ENCODE peak calls at places on chromosomes 6 and 20, in nine cellular contexts. One of them, this sample, is unnamed.

GRCh38 chr20:5691918-5692618 is 58.1 kb upstream of the SHLD1 start:
- DNase-seq in PC-3: no peak
- DNase-seq in SJSA1: no peak
- DNase-seq in testis: no peak
- DNase-seq in GM23248: no peak
- DNase-seq in PC-9: no peak
- DNase-seq in brain microvascular endothelial cell: no peak
- DNase-seq in upper lobe of right lung: no peak
- DNase-seq in tibial nerve: no peak
- DNase-seq in this sample: no peak

GRCh38 chr20:55069951-55070350 is 594.6 kb downstream of the DOK5 start:
- DNase-seq in PC-3: no peak
- DNase-seq in SJSA1: no peak
- DNase-seq in testis: no peak
- DNase-seq in GM23248: no peak
- DNase-seq in PC-9: no peak
- DNase-seq in brain microvascular endothelial cell: no peak
- DNase-seq in upper lobe of right lung: no peak
- DNase-seq in tibial nerve: no peak
- DNase-seq in this sample: no peak

GRCh38 chr6:111725446-111726112 is 119.9 kb upstream of the TRAF3IP2 start:
- DNase-seq in PC-3: no peak
- DNase-seq in SJSA1: no peak
- DNase-seq in testis: no peak
- DNase-seq in GM23248: peak
- DNase-seq in PC-9: no peak
- DNase-seq in brain microvascular endothelial cell: no peak
- DNase-seq in upper lobe of right lung: no peak
- DNase-seq in tibial nerve: no peak
- DNase-seq in this sample: no peak

GRCh38 chr6:140661691-140662090 is 1287.2 kb upstream of the CITED2 start:
- DNase-seq in PC-3: no peak
- DNase-seq in SJSA1: peak
- DNase-seq in testis: no peak
- DNase-seq in GM23248: peak
- DNase-seq in PC-9: no peak
- DNase-seq in brain microvascular endothelial cell: no peak
- DNase-seq in upper lobe of right lung: no peak
- DNase-seq in tibial nerve: no peak
- DNase-seq in this sample: no peak

GRCh38 chr6:101393291-101394251 is at the start of gene GRIK2:
- DNase-seq in PC-3: peak
- DNase-seq in SJSA1: peak
- DNase-seq in testis: peak
- DNase-seq in GM23248: peak
- DNase-seq in PC-9: no peak
- DNase-seq in brain microvascular endothelial cell: peak
- DNase-seq in upper lobe of right lung: peak
- DNase-seq in tibial nerve: no peak
- DNase-seq in this sample: peak

GRCh38 chr6:149473080-149474052 is 11.4 kb downstream of the ZC3H12D start:
- DNase-seq in PC-3: no peak
- DNase-seq in SJSA1: no peak
- DNase-seq in testis: peak
- DNase-seq in GM23248: no peak
- DNase-seq in PC-9: peak
- DNase-seq in brain microvascular endothelial cell: no peak
- DNase-seq in upper lobe of right lung: no peak
- DNase-seq in tibial nerve: no peak
- DNase-seq in this sample: no peak

GRCh38 chr6:147285087-147285855 is 81.1 kb downstream of the STXBP5 start:
- DNase-seq in PC-3: peak
- DNase-seq in SJSA1: peak
- DNase-seq in testis: no peak
- DNase-seq in GM23248: peak
- DNase-seq in PC-9: no peak
- DNase-seq in brain microvascular endothelial cell: no peak
- DNase-seq in upper lobe of right lung: no peak
- DNase-seq in tibial nerve: no peak
- DNase-seq in this sample: no peak

GRCh38 chr6:22253955-22254655 is 42.7 kb downstream of the PRL start:
- DNase-seq in PC-3: no peak
- DNase-seq in SJSA1: no peak
- DNase-seq in testis: no peak
- DNase-seq in GM23248: no peak
- DNase-seq in PC-9: no peak
- DNase-seq in brain microvascular endothelial cell: no peak
- DNase-seq in upper lobe of right lung: no peak
- DNase-seq in tibial nerve: no peak
- DNase-seq in this sample: no peak

GRCh38 chr6:44045672-44046015 is 81.6 kb downstream of the MRPL14 start:
- DNase-seq in PC-3: no peak
- DNase-seq in SJSA1: no peak
- DNase-seq in testis: no peak
- DNase-seq in GM23248: no peak
- DNase-seq in PC-9: no peak
- DNase-seq in brain microvascular endothelial cell: no peak
- DNase-seq in upper lobe of right lung: no peak
- DNase-seq in tibial nerve: no peak
- DNase-seq in this sample: no peak

GRCh38 chr20:17794400-17794799 is 94.6 kb downstream of the BANF2 start:
- DNase-seq in PC-3: no peak
- DNase-seq in SJSA1: no peak
- DNase-seq in testis: no peak
- DNase-seq in GM23248: no peak
- DNase-seq in PC-9: no peak
- DNase-seq in brain microvascular endothelial cell: no peak
- DNase-seq in upper lobe of right lung: no peak
- DNase-seq in tibial nerve: no peak
- DNase-seq in this sample: peak

GRCh38 chr6:63615590-63615989 is 20.0 kb upstream of the PHF3 start:
- DNase-seq in PC-3: no peak
- DNase-seq in SJSA1: no peak
- DNase-seq in testis: no peak
- DNase-seq in GM23248: peak
- DNase-seq in PC-9: no peak
- DNase-seq in brain microvascular endothelial cell: no peak
- DNase-seq in upper lobe of right lung: no peak
- DNase-seq in tibial nerve: no peak
- DNase-seq in this sample: no peak

GRCh38 chr6:67630146-67630545 is 1004.9 kb upstream of the ADGRB3 start:
- DNase-seq in PC-3: peak
- DNase-seq in SJSA1: no peak
- DNase-seq in testis: no peak
- DNase-seq in GM23248: peak
- DNase-seq in PC-9: no peak
- DNase-seq in brain microvascular endothelial cell: peak
- DNase-seq in upper lobe of right lung: no peak
- DNase-seq in tibial nerve: no peak
- DNase-seq in this sample: no peak

GRCh38 chr6:87914637-87915395 is 132.8 kb upstream of the SPACA1 start:
- DNase-seq in PC-3: peak
- DNase-seq in SJSA1: no peak
- DNase-seq in testis: no peak
- DNase-seq in GM23248: peak
- DNase-seq in PC-9: no peak
- DNase-seq in brain microvascular endothelial cell: peak
- DNase-seq in upper lobe of right lung: no peak
- DNase-seq in tibial nerve: no peak
- DNase-seq in this sample: no peak

GRCh38 chr20:25033250-25033940 is 24.5 kb downstream of the ACSS1 start:
- DNase-seq in PC-3: no peak
- DNase-seq in SJSA1: no peak
- DNase-seq in testis: no peak
- DNase-seq in GM23248: no peak
- DNase-seq in PC-9: no peak
- DNase-seq in brain microvascular endothelial cell: no peak
- DNase-seq in upper lobe of right lung: no peak
- DNase-seq in tibial nerve: no peak
- DNase-seq in this sample: no peak

GRCh38 chr6:140846518-140847277 is 1286.0 kb upstream of the GJE1 start:
- DNase-seq in PC-3: peak
- DNase-seq in SJSA1: no peak
- DNase-seq in testis: no peak
- DNase-seq in GM23248: peak
- DNase-seq in PC-9: no peak
- DNase-seq in brain microvascular endothelial cell: no peak
- DNase-seq in upper lobe of right lung: no peak
- DNase-seq in tibial nerve: no peak
- DNase-seq in this sample: no peak

GRCh38 chr6:30979076-30979475 is 4.4 kb upstream of the MUC21 start:
- DNase-seq in PC-3: no peak
- DNase-seq in SJSA1: no peak
- DNase-seq in testis: no peak
- DNase-seq in GM23248: no peak
- DNase-seq in PC-9: no peak
- DNase-seq in brain microvascular endothelial cell: no peak
- DNase-seq in upper lobe of right lung: no peak
- DNase-seq in tibial nerve: no peak
- DNase-seq in this sample: no peak

GRCh38 chr6:38215225-38215624 is 395.7 kb downstream of the ZFAND3 start:
- DNase-seq in PC-3: no peak
- DNase-seq in SJSA1: no peak
- DNase-seq in testis: no peak
- DNase-seq in GM23248: peak
- DNase-seq in PC-9: no peak
- DNase-seq in brain microvascular endothelial cell: no peak
- DNase-seq in upper lobe of right lung: no peak
- DNase-seq in tibial nerve: no peak
- DNase-seq in this sample: no peak
- H3K27ac ChIP-seq in PC-3: no peak
- H3K27ac ChIP-seq in SJSA1: no peak
- H3K27ac ChIP-seq in testis: no peak
- H3K27ac ChIP-seq in GM23248: no peak
- H3K27ac ChIP-seq in PC-9: no peak
- H3K27ac ChIP-seq in brain microvascular endothelial cell: no peak
- H3K27ac ChIP-seq in upper lobe of right lung: no peak
- H3K27ac ChIP-seq in tibial nerve: no peak
- H3K27ac ChIP-seq in this sample: peak

DNA sequence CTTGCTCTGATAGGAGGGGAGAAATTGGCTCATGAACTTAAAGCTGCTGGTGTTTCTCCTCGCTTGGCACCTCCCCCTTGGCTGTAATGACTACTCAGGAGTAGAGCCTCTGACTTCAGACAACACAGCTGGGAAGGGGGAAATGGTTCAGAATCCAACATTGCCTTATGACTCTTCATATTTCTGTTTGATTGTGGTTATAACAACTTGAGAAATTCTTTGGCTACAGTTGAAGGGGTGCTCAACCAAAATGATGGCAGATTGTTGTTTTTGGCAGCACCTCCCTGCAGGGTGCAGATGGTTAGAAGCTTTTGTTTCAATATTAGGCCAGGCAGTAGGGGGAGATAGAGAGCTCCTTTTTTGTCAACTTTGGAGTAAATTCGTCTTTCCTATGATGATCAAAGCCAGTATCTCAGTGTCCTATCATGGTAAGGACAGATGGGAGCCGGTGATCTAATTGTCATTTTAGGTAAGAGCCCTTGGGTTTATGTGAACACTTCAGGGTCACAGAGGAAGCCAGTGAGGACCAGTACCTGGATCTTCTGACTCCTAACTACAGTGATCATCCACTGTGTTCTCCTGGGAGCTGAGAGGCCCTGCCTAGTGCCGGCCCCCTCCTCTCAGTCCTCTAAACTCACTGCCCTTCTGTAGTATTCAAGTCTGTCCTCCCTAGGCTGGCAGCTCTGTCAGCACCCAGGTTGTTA is 39.9 kb downstream of the RPRD1B start:
- DNase-seq in PC-3: peak
- DNase-seq in SJSA1: peak
- DNase-seq in testis: peak
- DNase-seq in GM23248: peak
- DNase-seq in PC-9: peak
- DNase-seq in brain microvascular endothelial cell: peak
- DNase-seq in upper lobe of right lung: no peak
- DNase-seq in tibial nerve: peak
- DNase-seq in this sample: no peak
- H3K27ac ChIP-seq in PC-3: peak
- H3K27ac ChIP-seq in SJSA1: no peak
- H3K27ac ChIP-seq in testis: no peak
- H3K27ac ChIP-seq in GM23248: peak
- H3K27ac ChIP-seq in PC-9: peak
- H3K27ac ChIP-seq in brain microvascular endothelial cell: peak
- H3K27ac ChIP-seq in upper lobe of right lung: peak
- H3K27ac ChIP-seq in tibial nerve: peak
- H3K27ac ChIP-seq in this sample: no peak

GRCh38 chr6:3732345-3733141 is 19.0 kb downstream of the PXDC1 start:
- DNase-seq in PC-3: peak
- DNase-seq in SJSA1: peak
- DNase-seq in testis: peak
- DNase-seq in GM23248: peak
- DNase-seq in PC-9: peak
- DNase-seq in brain microvascular endothelial cell: peak
- DNase-seq in upper lobe of right lung: peak
- DNase-seq in tibial nerve: peak
- DNase-seq in this sample: peak
- H3K27ac ChIP-seq in PC-3: peak
- H3K27ac ChIP-seq in SJSA1: no peak
- H3K27ac ChIP-seq in testis: no peak
- H3K27ac ChIP-seq in GM23248: peak
- H3K27ac ChIP-seq in PC-9: no peak
- H3K27ac ChIP-seq in brain microvascular endothelial cell: peak
- H3K27ac ChIP-seq in upper lobe of right lung: no peak
- H3K27ac ChIP-seq in tibial nerve: no peak
- H3K27ac ChIP-seq in this sample: no peak

GRCh38 chr20:47328841-47329448 is 27.6 kb downstream of the ZMYND8 start:
- DNase-seq in PC-3: no peak
- DNase-seq in SJSA1: no peak
- DNase-seq in testis: no peak
- DNase-seq in GM23248: no peak
- DNase-seq in PC-9: no peak
- DNase-seq in brain microvascular endothelial cell: no peak
- DNase-seq in upper lobe of right lung: peak
- DNase-seq in tibial nerve: no peak
- DNase-seq in this sample: no peak

GRCh38 chr20:47330933-47331708 is 25.4 kb downstream of the ZMYND8 start:
- DNase-seq in PC-3: peak
- DNase-seq in SJSA1: peak
- DNase-seq in testis: no peak
- DNase-seq in GM23248: peak
- DNase-seq in PC-9: peak
- DNase-seq in brain microvascular endothelial cell: peak
- DNase-seq in upper lobe of right lung: no peak
- DNase-seq in tibial nerve: no peak
- DNase-seq in this sample: no peak

GRCh38 chr20:47332381-47333206 is 23.9 kb downstream of the ZMYND8 start:
- DNase-seq in PC-3: no peak
- DNase-seq in SJSA1: no peak
- DNase-seq in testis: no peak
- DNase-seq in GM23248: no peak
- DNase-seq in PC-9: no peak
- DNase-seq in brain microvascular endothelial cell: no peak
- DNase-seq in upper lobe of right lung: no peak
- DNase-seq in tibial nerve: no peak
- DNase-seq in this sample: no peak

GRCh38 chr20:47327711-47328110 is 28.8 kb downstream of the ZMYND8 start:
- DNase-seq in PC-3: no peak
- DNase-seq in SJSA1: no peak
- DNase-seq in testis: no peak
- DNase-seq in GM23248: no peak
- DNase-seq in PC-9: no peak
- DNase-seq in brain microvascular endothelial cell: no peak
- DNase-seq in upper lobe of right lung: peak
- DNase-seq in tibial nerve: no peak
- DNase-seq in this sample: no peak

GRCh38 chr20:47330071-47330470 is 26.4 kb downstream of the ZMYND8 start:
- DNase-seq in PC-3: no peak
- DNase-seq in SJSA1: no peak
- DNase-seq in testis: no peak
- DNase-seq in GM23248: no peak
- DNase-seq in PC-9: no peak
- DNase-seq in brain microvascular endothelial cell: no peak
- DNase-seq in upper lobe of right lung: no peak
- DNase-seq in tibial nerve: no peak
- DNase-seq in this sample: no peak
- H3K27ac ChIP-seq in PC-3: no peak
- H3K27ac ChIP-seq in SJSA1: no peak
- H3K27ac ChIP-seq in testis: no peak
- H3K27ac ChIP-seq in GM23248: no peak
- H3K27ac ChIP-seq in PC-9: no peak
- H3K27ac ChIP-seq in brain microvascular endothelial cell: no peak
- H3K27ac ChIP-seq in upper lobe of right lung: no peak
- H3K27ac ChIP-seq in tibial nerve: peak
- H3K27ac ChIP-seq in this sample: peak

This sample was measured in caudate nucleus.